ENCODE peak calls at places on chromosomes 13 and 19, in nine cellular contexts. One of them, this sample, is unnamed.

GRCh38 chr13:111123649-111124048 is 8.5 kb downstream of the ARHGEF7 start:
- DNase-seq in dorsolateral prefrontal cortex: no peak
- DNase-seq in cardiac muscle cell: no peak
- DNase-seq in fibroblast of lung: no peak
- DNase-seq in neuronal stem cell: no peak
- DNase-seq in PC-9: no peak
- DNase-seq in CD4-positive, alpha-beta T cell: no peak
- DNase-seq in CD4-positive, CD25-positive, alpha-beta regulatory T cell: no peak
- DNase-seq in SJSA1: no peak
- DNase-seq in this sample: no peak

GRCh38 chr13:89380101-89380500 is 1708.9 kb downstream of the SLITRK5 start:
- DNase-seq in dorsolateral prefrontal cortex: no peak
- DNase-seq in cardiac muscle cell: no peak
- DNase-seq in fibroblast of lung: no peak
- DNase-seq in neuronal stem cell: no peak
- DNase-seq in PC-9: peak
- DNase-seq in CD4-positive, alpha-beta T cell: no peak
- DNase-seq in CD4-positive, CD25-positive, alpha-beta regulatory T cell: no peak
- DNase-seq in SJSA1: no peak
- DNase-seq in this sample: no peak

GRCh38 chr13:35549481-35549880 is 73.0 kb upstream of the MAB21L1 start:
- DNase-seq in dorsolateral prefrontal cortex: no peak
- DNase-seq in cardiac muscle cell: peak
- DNase-seq in fibroblast of lung: peak
- DNase-seq in neuronal stem cell: no peak
- DNase-seq in PC-9: peak
- DNase-seq in CD4-positive, alpha-beta T cell: no peak
- DNase-seq in CD4-positive, CD25-positive, alpha-beta regulatory T cell: no peak
- DNase-seq in SJSA1: no peak
- DNase-seq in this sample: no peak

GRCh38 chr13:66940113-66940512 is 290.0 kb downstream of the PCDH9 start:
- DNase-seq in dorsolateral prefrontal cortex: no peak
- DNase-seq in cardiac muscle cell: peak
- DNase-seq in fibroblast of lung: no peak
- DNase-seq in neuronal stem cell: no peak
- DNase-seq in PC-9: no peak
- DNase-seq in CD4-positive, alpha-beta T cell: no peak
- DNase-seq in CD4-positive, CD25-positive, alpha-beta regulatory T cell: no peak
- DNase-seq in SJSA1: no peak
- DNase-seq in this sample: no peak

GRCh38 chr13:76637651-76638111 is 248.5 kb downstream of the KCTD12 start:
- DNase-seq in dorsolateral prefrontal cortex: no peak
- DNase-seq in cardiac muscle cell: peak
- DNase-seq in fibroblast of lung: peak
- DNase-seq in neuronal stem cell: no peak
- DNase-seq in PC-9: no peak
- DNase-seq in CD4-positive, alpha-beta T cell: no peak
- DNase-seq in CD4-positive, CD25-positive, alpha-beta regulatory T cell: no peak
- DNase-seq in SJSA1: no peak
- DNase-seq in this sample: no peak

GRCh38 chr19:6654347-6655310 is 15.3 kb downstream of the TNFSF14 start:
- DNase-seq in dorsolateral prefrontal cortex: no peak
- DNase-seq in cardiac muscle cell: no peak
- DNase-seq in fibroblast of lung: no peak
- DNase-seq in neuronal stem cell: no peak
- DNase-seq in PC-9: no peak
- DNase-seq in CD4-positive, alpha-beta T cell: no peak
- DNase-seq in CD4-positive, CD25-positive, alpha-beta regulatory T cell: no peak
- DNase-seq in SJSA1: no peak
- DNase-seq in this sample: no peak

GRCh38 chr19:4149518-4150288 is 3.7 kb upstream of the CREB3L3 start:
- DNase-seq in dorsolateral prefrontal cortex: no peak
- DNase-seq in cardiac muscle cell: peak
- DNase-seq in fibroblast of lung: no peak
- DNase-seq in neuronal stem cell: no peak
- DNase-seq in PC-9: no peak
- DNase-seq in CD4-positive, alpha-beta T cell: no peak
- DNase-seq in CD4-positive, CD25-positive, alpha-beta regulatory T cell: no peak
- DNase-seq in SJSA1: no peak
- DNase-seq in this sample: no peak

GRCh38 chr13:93848247-93848646 is 621.6 kb downstream of the GPC6 start:
- DNase-seq in dorsolateral prefrontal cortex: no peak
- DNase-seq in cardiac muscle cell: no peak
- DNase-seq in fibroblast of lung: no peak
- DNase-seq in neuronal stem cell: no peak
- DNase-seq in PC-9: no peak
- DNase-seq in CD4-positive, alpha-beta T cell: no peak
- DNase-seq in CD4-positive, CD25-positive, alpha-beta regulatory T cell: no peak
- DNase-seq in SJSA1: no peak
- DNase-seq in this sample: no peak

GRCh38 chr13:73000027-73000674 is 58.7 kb upstream of the KLF5 start:
- DNase-seq in dorsolateral prefrontal cortex: no peak
- DNase-seq in cardiac muscle cell: peak
- DNase-seq in fibroblast of lung: no peak
- DNase-seq in neuronal stem cell: no peak
- DNase-seq in PC-9: peak
- DNase-seq in CD4-positive, alpha-beta T cell: no peak
- DNase-seq in CD4-positive, CD25-positive, alpha-beta regulatory T cell: no peak
- DNase-seq in SJSA1: no peak
- DNase-seq in this sample: no peak

GRCh38 chr13:44818428-44818827 is 170.8 kb downstream of the NUFIP1 start:
- DNase-seq in dorsolateral prefrontal cortex: no peak
- DNase-seq in cardiac muscle cell: peak
- DNase-seq in fibroblast of lung: no peak
- DNase-seq in neuronal stem cell: peak
- DNase-seq in PC-9: no peak
- DNase-seq in CD4-positive, alpha-beta T cell: no peak
- DNase-seq in CD4-positive, CD25-positive, alpha-beta regulatory T cell: no peak
- DNase-seq in SJSA1: no peak
- DNase-seq in this sample: no peak

GRCh38 chr13:69109891-69110525 is 997.6 kb upstream of the ATXN8OS start:
- DNase-seq in dorsolateral prefrontal cortex: no peak
- DNase-seq in cardiac muscle cell: no peak
- DNase-seq in fibroblast of lung: no peak
- DNase-seq in neuronal stem cell: no peak
- DNase-seq in PC-9: no peak
- DNase-seq in CD4-positive, alpha-beta T cell: no peak
- DNase-seq in CD4-positive, CD25-positive, alpha-beta regulatory T cell: no peak
- DNase-seq in SJSA1: no peak
- DNase-seq in this sample: no peak

GRCh38 chr13:59086147-59086546 is 1077.6 kb downstream of the DIAPH3 start:
- DNase-seq in dorsolateral prefrontal cortex: no peak
- DNase-seq in cardiac muscle cell: peak
- DNase-seq in fibroblast of lung: peak
- DNase-seq in neuronal stem cell: no peak
- DNase-seq in PC-9: no peak
- DNase-seq in CD4-positive, alpha-beta T cell: no peak
- DNase-seq in CD4-positive, CD25-positive, alpha-beta regulatory T cell: no peak
- DNase-seq in SJSA1: peak
- DNase-seq in this sample: no peak

GRCh38 chr19:6458695-6459355 is 767 bp downstream of the SLC25A23 start:
- DNase-seq in dorsolateral prefrontal cortex: no peak
- DNase-seq in cardiac muscle cell: no peak
- DNase-seq in fibroblast of lung: no peak
- DNase-seq in neuronal stem cell: no peak
- DNase-seq in PC-9: no peak
- DNase-seq in CD4-positive, alpha-beta T cell: no peak
- DNase-seq in CD4-positive, CD25-positive, alpha-beta regulatory T cell: no peak
- DNase-seq in SJSA1: no peak
- DNase-seq in this sample: no peak

GRCh38 chr19:40279120-40279551 is 6.0 kb downstream of the AKT2 start:
- DNase-seq in dorsolateral prefrontal cortex: no peak
- DNase-seq in cardiac muscle cell: peak
- DNase-seq in fibroblast of lung: peak
- DNase-seq in neuronal stem cell: no peak
- DNase-seq in PC-9: no peak
- DNase-seq in CD4-positive, alpha-beta T cell: no peak
- DNase-seq in CD4-positive, CD25-positive, alpha-beta regulatory T cell: no peak
- DNase-seq in SJSA1: no peak
- DNase-seq in this sample: peak

GRCh38 chr13:42181381-42181953 is 90.5 kb upstream of the AKAP11 start:
- DNase-seq in dorsolateral prefrontal cortex: no peak
- DNase-seq in cardiac muscle cell: peak
- DNase-seq in fibroblast of lung: no peak
- DNase-seq in neuronal stem cell: no peak
- DNase-seq in PC-9: no peak
- DNase-seq in CD4-positive, alpha-beta T cell: no peak
- DNase-seq in CD4-positive, CD25-positive, alpha-beta regulatory T cell: no peak
- DNase-seq in SJSA1: no peak
- DNase-seq in this sample: no peak

GRCh38 chr13:44188257-44188656 is 185.4 kb upstream of the SERP2 start:
- DNase-seq in dorsolateral prefrontal cortex: no peak
- DNase-seq in cardiac muscle cell: peak
- DNase-seq in fibroblast of lung: peak
- DNase-seq in neuronal stem cell: no peak
- DNase-seq in PC-9: peak
- DNase-seq in CD4-positive, alpha-beta T cell: no peak
- DNase-seq in CD4-positive, CD25-positive, alpha-beta regulatory T cell: no peak
- DNase-seq in SJSA1: peak
- DNase-seq in this sample: no peak

DNA sequence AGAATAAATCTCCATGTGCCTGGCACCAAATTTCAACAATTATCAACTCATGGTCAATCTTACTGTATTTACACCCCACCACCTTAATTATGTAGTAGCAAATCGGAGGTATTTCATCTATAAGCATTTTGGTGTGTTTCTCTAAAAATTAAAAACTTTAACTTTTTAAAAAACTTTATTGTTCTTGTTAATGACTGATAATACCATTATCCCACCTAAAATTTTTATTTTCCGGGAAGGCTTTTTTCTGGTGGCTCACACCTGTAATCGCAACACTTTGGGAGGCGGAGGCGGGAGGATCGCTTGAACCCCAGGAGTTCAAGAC is 453 bp upstream of the PDCD2L start:
- DNase-seq in dorsolateral prefrontal cortex: no peak
- DNase-seq in cardiac muscle cell: no peak
- DNase-seq in fibroblast of lung: no peak
- DNase-seq in neuronal stem cell: no peak
- DNase-seq in PC-9: no peak
- DNase-seq in CD4-positive, alpha-beta T cell: no peak
- DNase-seq in CD4-positive, CD25-positive, alpha-beta regulatory T cell: no peak
- DNase-seq in SJSA1: no peak
- DNase-seq in this sample: no peak
- H3K27ac ChIP-seq in dorsolateral prefrontal cortex: peak
- H3K27ac ChIP-seq in cardiac muscle cell: peak
- H3K27ac ChIP-seq in fibroblast of lung: peak
- H3K27ac ChIP-seq in neuronal stem cell: no peak
- H3K27ac ChIP-seq in PC-9: peak
- H3K27ac ChIP-seq in CD4-positive, alpha-beta T cell: peak
- H3K27ac ChIP-seq in CD4-positive, CD25-positive, alpha-beta regulatory T cell: peak
- H3K27ac ChIP-seq in SJSA1: no peak
- H3K27ac ChIP-seq in this sample: no peak

GRCh38 chr19:10747674-10748073 is 29.8 kb downstream of the DNM2 start:
- DNase-seq in dorsolateral prefrontal cortex: no peak
- DNase-seq in cardiac muscle cell: no peak
- DNase-seq in fibroblast of lung: no peak
- DNase-seq in neuronal stem cell: no peak
- DNase-seq in PC-9: no peak
- DNase-seq in CD4-positive, alpha-beta T cell: no peak
- DNase-seq in CD4-positive, CD25-positive, alpha-beta regulatory T cell: no peak
- DNase-seq in SJSA1: no peak
- DNase-seq in this sample: no peak
- H3K27ac ChIP-seq in dorsolateral prefrontal cortex: peak
- H3K27ac ChIP-seq in cardiac muscle cell: peak
- H3K27ac ChIP-seq in fibroblast of lung: no peak
- H3K27ac ChIP-seq in neuronal stem cell: no peak
- H3K27ac ChIP-seq in PC-9: peak
- H3K27ac ChIP-seq in CD4-positive, alpha-beta T cell: no peak
- H3K27ac ChIP-seq in CD4-positive, CD25-positive, alpha-beta regulatory T cell: no peak
- H3K27ac ChIP-seq in SJSA1: no peak
- H3K27ac ChIP-seq in this sample: peak

GRCh38 chr19:1905863-1906375 is 720 bp downstream of the ADAT3 start:
- DNase-seq in dorsolateral prefrontal cortex: no peak
- DNase-seq in cardiac muscle cell: no peak
- DNase-seq in fibroblast of lung: no peak
- DNase-seq in neuronal stem cell: no peak
- DNase-seq in PC-9: no peak
- DNase-seq in CD4-positive, alpha-beta T cell: no peak
- DNase-seq in CD4-positive, CD25-positive, alpha-beta regulatory T cell: no peak
- DNase-seq in SJSA1: no peak
- DNase-seq in this sample: no peak
- H3K27ac ChIP-seq in dorsolateral prefrontal cortex: peak
- H3K27ac ChIP-seq in cardiac muscle cell: peak
- H3K27ac ChIP-seq in fibroblast of lung: peak
- H3K27ac ChIP-seq in neuronal stem cell: no peak
- H3K27ac ChIP-seq in PC-9: peak
- H3K27ac ChIP-seq in CD4-positive, alpha-beta T cell: peak
- H3K27ac ChIP-seq in CD4-positive, CD25-positive, alpha-beta regulatory T cell: peak
- H3K27ac ChIP-seq in SJSA1: peak
- H3K27ac ChIP-seq in this sample: peak

GRCh38 chr19:35204799-35205732 is 23.5 kb downstream of the FAM187B start:
- DNase-seq in dorsolateral prefrontal cortex: no peak
- DNase-seq in cardiac muscle cell: no peak
- DNase-seq in fibroblast of lung: no peak
- DNase-seq in neuronal stem cell: no peak
- DNase-seq in PC-9: no peak
- DNase-seq in CD4-positive, alpha-beta T cell: no peak
- DNase-seq in CD4-positive, CD25-positive, alpha-beta regulatory T cell: no peak
- DNase-seq in SJSA1: no peak
- DNase-seq in this sample: no peak

GRCh38 chr19:35206855-35207254 is 21.7 kb downstream of the FAM187B start:
- DNase-seq in dorsolateral prefrontal cortex: no peak
- DNase-seq in cardiac muscle cell: no peak
- DNase-seq in fibroblast of lung: no peak
- DNase-seq in neuronal stem cell: no peak
- DNase-seq in PC-9: no peak
- DNase-seq in CD4-positive, alpha-beta T cell: no peak
- DNase-seq in CD4-positive, CD25-positive, alpha-beta regulatory T cell: no peak
- DNase-seq in SJSA1: no peak
- DNase-seq in this sample: no peak

GRCh38 chr19:35205733-35206323 is 22.7 kb downstream of the FAM187B start:
- DNase-seq in dorsolateral prefrontal cortex: no peak
- DNase-seq in cardiac muscle cell: no peak
- DNase-seq in fibroblast of lung: no peak
- DNase-seq in neuronal stem cell: no peak
- DNase-seq in PC-9: no peak
- DNase-seq in CD4-positive, alpha-beta T cell: no peak
- DNase-seq in CD4-positive, CD25-positive, alpha-beta regulatory T cell: no peak
- DNase-seq in SJSA1: no peak
- DNase-seq in this sample: no peak

GRCh38 chr19:35207391-35207871 is 21.1 kb downstream of the FAM187B start:
- DNase-seq in dorsolateral prefrontal cortex: no peak
- DNase-seq in cardiac muscle cell: no peak
- DNase-seq in fibroblast of lung: no peak
- DNase-seq in neuronal stem cell: no peak
- DNase-seq in PC-9: peak
- DNase-seq in CD4-positive, alpha-beta T cell: no peak
- DNase-seq in CD4-positive, CD25-positive, alpha-beta regulatory T cell: peak
- DNase-seq in SJSA1: no peak
- DNase-seq in this sample: no peak

DNA sequence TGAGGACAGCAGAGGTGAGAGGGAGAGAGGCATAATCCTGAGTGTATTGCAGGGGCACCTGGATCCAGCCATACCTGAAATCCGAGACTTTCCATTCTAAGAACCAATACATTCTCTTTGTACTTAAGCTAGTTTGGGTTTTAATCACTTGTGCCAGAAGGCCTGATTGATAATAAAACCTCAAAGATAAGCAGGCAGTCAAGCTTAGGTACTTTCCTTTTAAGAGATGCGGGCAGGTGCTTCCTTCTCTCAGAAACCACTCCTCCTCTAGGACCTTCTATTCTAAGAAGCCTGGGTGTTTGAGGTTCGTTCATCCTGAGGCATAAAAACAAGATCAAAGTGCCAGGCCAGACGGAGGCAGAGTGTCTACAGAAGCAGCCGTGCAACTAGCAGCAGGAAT is 22.2 kb downstream of the FAM187B start:
- DNase-seq in dorsolateral prefrontal cortex: no peak
- DNase-seq in cardiac muscle cell: no peak
- DNase-seq in fibroblast of lung: no peak
- DNase-seq in neuronal stem cell: no peak
- DNase-seq in PC-9: no peak
- DNase-seq in CD4-positive, alpha-beta T cell: peak
- DNase-seq in CD4-positive, CD25-positive, alpha-beta regulatory T cell: peak
- DNase-seq in SJSA1: no peak
- DNase-seq in this sample: no peak
- H3K27ac ChIP-seq in dorsolateral prefrontal cortex: no peak
- H3K27ac ChIP-seq in cardiac muscle cell: no peak
- H3K27ac ChIP-seq in fibroblast of lung: no peak
- H3K27ac ChIP-seq in neuronal stem cell: no peak
- H3K27ac ChIP-seq in PC-9: no peak
- H3K27ac ChIP-seq in CD4-positive, alpha-beta T cell: peak
- H3K27ac ChIP-seq in CD4-positive, CD25-positive, alpha-beta regulatory T cell: peak
- H3K27ac ChIP-seq in SJSA1: no peak
- H3K27ac ChIP-seq in this sample: no peak